ENCODE peak calls at places on chromosome 2, in seven cellular contexts. I, K, H, L, J, Y and N are unnamed samples.

GRCh38 chr2:234950730-234951385 is 959 bp upstream of the SH3BP4 start:
- DNase-seq in I (peak; percentile 75), K (no peak), H (peak; percentile 34), L (no peak), J (no peak), Y (peak; percentile 67), N (no peak)

GRCh38 chr2:107025869-107026380 is 140.0 kb upstream of the ST6GAL2 start:
- DNase-seq in I (peak; percentile 53), K (no peak), H (no peak), L (no peak), J (peak; percentile 69), Y (no peak), N (no peak)

GRCh38 chr2:28469304-28469703 is 26.6 kb upstream of the PLB1 start:
- DNase-seq in I (peak; percentile 58), K (no peak), H (no peak), L (no peak), J (no peak), Y (peak; percentile 58), N (no peak)

GRCh38 chr2:134365356-134365755 is 111.5 kb downstream of the MGAT5 start:
- DNase-seq in I (no peak), K (no peak), H (peak; percentile 24), L (no peak), J (peak; percentile 7), Y (no peak), N (no peak)

GRCh38 chr2:148813603-148814065 is 61.4 kb upstream of the KIF5C start:
- DNase-seq in I (no peak), K (no peak), H (peak; percentile 93), L (peak; percentile 87), J (no peak), Y (peak; percentile 77), N (peak; percentile 24)

GRCh38 chr2:218271487-218271797 is 1.1 kb downstream of the PNKD start:
- DNase-seq in I (no peak), K (no peak), H (no peak), L (no peak), J (no peak), Y (no peak), N (no peak)

GRCh38 chr2:190069936-190070696 is 7.6 kb upstream of the MSTN start:
- DNase-seq in I (peak; percentile 74), K (no peak), H (no peak), L (peak; percentile 24), J (peak; percentile 7), Y (no peak), N (no peak)

GRCh38 chr2:47354013-47354816 is 48.7 kb upstream of the MSH2 start:
- DNase-seq in I (peak; percentile 17), K (no peak), H (no peak), L (no peak), J (peak; percentile 60), Y (peak; percentile 55), N (no peak)

GRCh38 chr2:174013310-174013751 is 48.2 kb upstream of the SP3 start:
- DNase-seq in I (peak; percentile 43), K (no peak), H (peak; percentile 36), L (no peak), J (no peak), Y (peak; percentile 79), N (peak; percentile 18)

GRCh38 chr2:1623906-1624445 is 120.3 kb downstream of the PXDN start:
- DNase-seq in I (no peak), K (no peak), H (no peak), L (no peak), J (no peak), Y (peak; percentile 58), N (peak; percentile 5)

GRCh38 chr2:118627156-118627555 is 220.3 kb downstream of the EN1 start:
- DNase-seq in I (no peak), K (no peak), H (no peak), L (no peak), J (no peak), Y (no peak), N (no peak)

GRCh38 chr2:69798909-69799526 is 30.4 kb upstream of the GMCL1 start:
- DNase-seq in I (peak; percentile 38), K (no peak), H (no peak), L (no peak), J (no peak), Y (no peak), N (no peak)

DNA sequence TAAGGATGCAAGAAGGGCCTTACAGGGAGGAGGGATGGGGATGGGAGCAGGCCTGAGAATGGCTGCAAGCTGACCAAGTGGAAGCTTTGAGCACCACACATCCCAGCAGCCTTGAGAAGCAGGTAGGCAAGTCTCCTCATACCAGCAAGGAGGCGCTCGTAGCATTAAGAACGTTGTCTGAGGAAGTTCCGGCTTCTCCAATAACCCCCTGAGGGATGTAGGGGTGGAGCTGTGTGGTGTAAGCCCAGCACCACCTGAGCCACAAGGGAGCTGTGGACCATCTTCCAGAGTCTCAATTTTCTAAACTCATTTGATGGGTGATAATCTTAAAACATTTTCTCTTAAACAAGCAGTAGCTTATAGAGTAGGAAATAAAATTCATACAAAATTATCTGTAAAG is 50.6 kb downstream of the ST3GAL5 start:
- DNase-seq in I (no peak), K (no peak), H (peak; percentile 29), L (no peak), J (no peak), Y (no peak), N (no peak)
- TF ChIP-seq CTCF in I (no peak), K (no peak), H (no peak), L (no peak), J (no peak), Y (no peak), N (no peak)

DNA sequence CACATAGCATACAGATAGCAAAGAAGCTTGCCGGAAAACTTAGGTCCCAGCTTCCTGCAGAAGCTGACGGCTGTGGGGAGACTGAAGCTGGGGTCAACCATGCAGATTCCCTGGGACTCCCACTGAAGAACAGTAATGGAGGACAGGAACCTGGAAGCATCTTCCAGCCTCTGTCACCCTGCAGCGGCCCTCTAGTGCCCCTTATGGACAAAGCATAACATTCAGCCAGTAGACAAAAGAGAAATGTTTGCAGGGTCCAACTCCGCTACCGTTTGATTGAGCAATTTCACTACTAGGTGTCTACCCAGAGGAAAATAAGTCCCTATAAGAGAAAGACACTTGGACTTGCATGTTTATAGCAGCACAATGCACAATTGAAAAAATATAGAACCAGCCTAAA is 460.6 kb downstream of the CNTNAP5 start:
- DNase-seq in I (no peak), K (no peak), H (no peak), L (no peak), J (no peak), Y (no peak), N (no peak)
- TF ChIP-seq CTCF in I (no peak), K (no peak), H (no peak), L (no peak), J (no peak), Y (no peak), N (peak; percentile 9)

DNA sequence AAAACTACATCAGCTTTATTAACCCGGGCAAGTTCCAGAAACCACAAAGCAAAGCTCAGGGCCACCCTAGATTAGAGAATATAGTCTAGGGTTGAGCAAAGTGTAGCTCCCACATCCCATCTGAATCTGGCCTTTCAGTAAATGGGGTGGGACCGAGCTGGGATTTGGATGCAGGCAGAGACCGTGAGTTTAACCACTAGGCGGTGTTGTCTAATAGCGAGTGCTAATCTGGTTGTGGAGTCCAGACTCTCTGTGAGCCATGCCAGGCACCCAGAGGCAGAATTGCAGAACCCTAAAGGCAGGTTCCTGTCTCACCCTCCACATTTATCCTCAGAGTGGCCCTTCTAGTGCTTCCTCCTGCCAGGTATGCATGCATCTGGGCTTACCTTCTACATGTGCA is 435.9 kb downstream of the TSN start:
- DNase-seq in I (peak; percentile 24), K (peak; percentile 19), H (peak; percentile 73), L (peak; percentile 22), J (peak; percentile 22), Y (no peak), N (peak; percentile 67)
- TF ChIP-seq CTCF in I (peak; percentile 57), K (peak; percentile 67), H (peak; percentile 50), L (peak; percentile 18), J (peak; percentile 35), Y (no peak), N (peak; percentile 72)

DNA sequence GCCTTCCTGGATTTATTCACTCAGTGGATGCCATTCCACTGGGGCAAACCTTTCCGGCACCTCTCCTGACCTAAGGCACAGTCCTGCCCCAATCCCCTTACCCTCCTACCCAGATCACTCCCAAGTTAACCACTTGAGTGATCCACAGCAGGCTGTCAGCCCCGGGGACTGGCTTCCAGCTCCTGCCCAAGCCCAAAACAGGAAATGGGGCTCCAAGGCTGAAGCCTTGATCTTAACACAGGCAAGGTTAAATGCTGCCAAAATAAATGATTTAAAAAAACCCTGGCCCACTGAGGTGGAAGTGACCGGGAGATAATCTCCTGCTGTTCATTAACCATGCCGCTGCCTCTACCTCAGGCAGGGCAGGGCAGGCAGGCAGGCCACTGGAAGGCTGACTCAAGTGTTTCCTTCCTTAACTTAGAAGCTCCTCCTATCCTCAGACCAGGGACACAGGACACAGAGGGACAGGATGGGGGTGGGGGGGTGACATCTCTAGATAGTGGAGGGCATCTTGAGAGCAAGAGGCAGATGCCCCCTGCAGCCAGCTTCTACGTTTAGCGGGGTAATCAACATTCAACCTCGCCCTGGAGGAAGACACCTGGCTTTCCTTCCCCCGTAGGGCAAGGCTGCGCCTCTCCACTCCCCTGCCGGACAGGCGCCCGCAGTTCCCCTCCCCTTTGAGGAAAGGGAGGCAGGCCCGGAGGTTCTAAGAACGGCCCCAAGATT is 1.3 kb downstream of the RAB11FIP5 start:
- DNase-seq in I (no peak), K (no peak), H (peak; percentile 61), L (no peak), J (peak; percentile 62), Y (peak; percentile 83), N (no peak)
- TF ChIP-seq CTCF in I (no peak), K (no peak), H (no peak), L (no peak), J (no peak), Y (no peak), N (no peak)

GRCh38 chr2:165778653-165779451 is 15.2 kb downstream of the GALNT3 start:
- DNase-seq in I (no peak), K (no peak), H (peak; percentile 17), L (no peak), J (no peak), Y (no peak), N (no peak)
- TF ChIP-seq CTCF in I (peak; percentile 41), K (peak; percentile 39), H (peak; percentile 45), L (peak; percentile 25), J (peak; percentile 32), Y (no peak), N (peak; percentile 20)

GRCh38 chr2:4718777-4719176 is 973.4 kb upstream of the SOX11 start:
- DNase-seq in I (no peak), K (no peak), H (no peak), L (no peak), J (no peak), Y (no peak), N (no peak)

GRCh38 chr2:4715065-4715464 is 977.1 kb upstream of the SOX11 start:
- DNase-seq in I (no peak), K (no peak), H (no peak), L (no peak), J (no peak), Y (no peak), N (no peak)
- TF ChIP-seq CTCF in I (no peak), K (peak; percentile 34), H (no peak), L (no peak), J (no peak), Y (no peak), N (no peak)

DNA sequence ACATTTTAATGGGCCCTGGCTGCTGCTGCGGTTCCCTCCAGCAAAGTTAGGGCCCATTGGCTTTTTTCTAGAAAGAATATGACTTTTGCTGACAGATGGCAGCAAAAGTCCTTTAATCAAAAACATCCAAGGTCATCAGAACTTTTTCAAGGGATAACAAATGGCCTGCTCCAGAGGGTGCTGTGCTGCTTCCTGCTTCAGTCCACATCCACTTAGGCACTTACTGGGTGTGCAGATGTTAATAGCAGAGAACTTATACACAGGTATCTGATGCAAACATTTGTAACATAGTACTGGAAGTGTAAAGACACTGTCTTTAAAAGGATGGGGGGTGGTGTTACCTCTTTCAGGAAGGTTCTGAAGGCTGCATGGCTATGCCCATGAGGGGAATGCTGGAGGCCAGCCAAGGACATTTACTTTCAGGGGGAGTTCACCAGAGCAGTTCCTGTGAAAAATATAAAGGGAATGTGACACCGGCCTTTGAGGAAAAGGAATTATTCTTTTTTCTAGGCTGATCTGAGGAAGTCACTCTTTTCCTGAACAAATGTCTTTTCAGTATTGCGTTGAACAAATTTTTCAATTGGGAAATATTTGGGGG is 5.6 kb downstream of the HOXD8 start:
- DNase-seq in I (peak; percentile 74), K (no peak), H (no peak), L (no peak), J (no peak), Y (no peak), N (no peak)
- TF ChIP-seq CTCF in I (peak; percentile 36), K (no peak), H (no peak), L (no peak), J (no peak), Y (no peak), N (no peak)